ENCODE peak calls at places on chromosomes 5 and 9, in six cellular contexts. P, D, R, S, J and N are unnamed samples.

GRCh38 chr5:33507426-33507825 is 66.7 kb downstream of the TARS1 start:
- DNase-seq in S (no peak), P (no peak), R (no peak), D (no peak), J (no peak), N (no peak)

GRCh38 chr9:33076031-33076359 is 479 bp downstream of the SMU1 start:
- DNase-seq in R (no peak), J (no peak), S (no peak), D (no peak), P (no peak), N (no peak)

GRCh38 chr9:19336166-19336565 is 43.9 kb downstream of the RPS6 start:
- DNase-seq in D (no peak), R (no peak), J (no peak), P (no peak), S (no peak), N (no peak)

GRCh38 chr5:32783658-32784057 is 72.5 kb downstream of the NPR3 start:
- DNase-seq in S (no peak), D (no peak), P (no peak), R (no peak), J (no peak), N (no peak)

GRCh38 chr5:176355400-176356178 is 6.0 kb downstream of the KIAA1191 start:
- DNase-seq in R (no peak), P (no peak), D (no peak), S (no peak), J (no peak), N (no peak)

GRCh38 chr9:116208417-116209232 is 55.0 kb downstream of the PAPPA start:
- DNase-seq in D (no peak), S (no peak), P (no peak), J (no peak), R (no peak), N (no peak)

GRCh38 chr5:74289238-74289637 is 351.3 kb downstream of the ENC1 start:
- DNase-seq in J (no peak), S (no peak), R (no peak), P (no peak), D (no peak), N (no peak)

GRCh38 chr9:127960410-127961165 is 20.2 kb downstream of the EEIG1 start:
- DNase-seq in D (no peak), J (no peak), S (no peak), P (no peak), R (no peak), N (no peak)

GRCh38 chr9:100406962-100407361 is 20.0 kb upstream of the MSANTD3 start:
- DNase-seq in S (no peak), P (no peak), D (no peak), J (no peak), R (no peak), N (no peak)

GRCh38 chr5:164360589-164360988 is 855.2 kb downstream of the MAT2B start:
- DNase-seq in S (no peak), R (no peak), J (no peak), P (no peak), D (no peak), N (no peak)

GRCh38 chr5:134175874-134176522 is 752 bp downstream of the SKP1 start:
- DNase-seq in R (no peak), D (no peak), P (no peak), J (no peak), S (peak), N (no peak)